ENCODE peak calls at places on chromosomes 5 and 9, in five cellular contexts. T, U, O, N and H are unnamed samples.

GRCh38 chr5:138109463-138110265 is 25.8 kb downstream of the WNT8A start:
- DNase-seq in T (peak), U (no peak), O (no peak), N (no peak), H (no peak)

GRCh38 chr9:130634801-130635200 is 29.6 kb upstream of the PRDM12 start:
- DNase-seq in T (no peak), U (no peak), O (no peak), N (no peak), H (no peak)

GRCh38 chr5:96316017-96316416 is 117.0 kb downstream of the PCSK1 start:
- DNase-seq in T (no peak), U (no peak), O (no peak), N (no peak), H (no peak)

GRCh38 chr9:89505048-89505447 is 7.1 kb upstream of the SEMA4D start:
- DNase-seq in T (no peak), U (no peak), O (no peak), N (no peak), H (no peak)

GRCh38 chr9:3827175-3827574 is 301.4 kb upstream of the RFX3 start:
- DNase-seq in T (no peak), U (no peak), O (no peak), N (no peak), H (no peak)

GRCh38 chr5:374631-375335 is 53.3 kb downstream of the AHRR start:
- DNase-seq in T (no peak), U (no peak), O (peak), N (no peak), H (peak)

GRCh38 chr5:68534131-68534940 is 318.8 kb downstream of the PIK3R1 start:
- DNase-seq in T (peak), U (no peak), O (no peak), N (no peak), H (no peak)

GRCh38 chr5:174556756-174557155 is 167.6 kb upstream of the MSX2 start:
- DNase-seq in T (no peak), U (no peak), O (peak), N (no peak), H (no peak)

GRCh38 chr5:174736351-174736721 is 12.0 kb downstream of the MSX2 start:
- DNase-seq in T (peak), U (peak), O (no peak), N (no peak), H (no peak)

GRCh38 chr5:142840591-142840990 is 70.4 kb downstream of the ARHGAP26 start:
- DNase-seq in T (no peak), U (no peak), O (no peak), N (no peak), H (no peak)

GRCh38 chr5:172720655-172721054 is 50.3 kb downstream of the DUSP1 start:
- DNase-seq in T (no peak), U (no peak), O (no peak), N (no peak), H (no peak)

GRCh38 chr5:176436641-176437040 is 11.5 kb upstream of the FAF2 start:
- DNase-seq in T (peak), U (no peak), O (no peak), N (no peak), H (no peak)

GRCh38 chr5:395921-396714 is 46.9 kb upstream of the EXOC3 start:
- DNase-seq in T (no peak), U (no peak), O (peak), N (no peak), H (peak)

GRCh38 chr5:84017704-84018240 is 297.1 kb upstream of the HAPLN1 start:
- DNase-seq in T (peak), U (no peak), O (no peak), N (no peak), H (no peak)

GRCh38 chr5:51977014-51977413 is 593.8 kb downstream of the ISL1 start:
- DNase-seq in T (no peak), U (no peak), O (no peak), N (no peak), H (no peak)

GRCh38 chr9:6184749-6185645 is 30.6 kb upstream of the IL33 start:
- DNase-seq in T (peak), U (no peak), O (no peak), N (no peak), H (no peak)

GRCh38 chr5:132671000-132671399 is 2.8 kb upstream of the IL4 start:
- DNase-seq in T (no peak), U (no peak), O (no peak), N (no peak), H (no peak)

GRCh38 chr9:78860806-78861475 is 564.0 kb downstream of the PSAT1 start:
- DNase-seq in T (peak), U (peak), O (no peak), N (no peak), H (no peak)

GRCh38 chr5:82720213-82720612 is 357.0 kb downstream of the TMEM167A start:
- DNase-seq in T (no peak), U (no peak), O (no peak), N (peak), H (no peak)

GRCh38 chr9:23829580-23830458 is 3.8 kb upstream of the ELAVL2 start:
- DNase-seq in T (peak), U (no peak), O (no peak), N (peak), H (no peak)

GRCh38 chr5:67301285-67301904 is 104.8 kb upstream of the CD180 start:
- DNase-seq in T (peak), U (peak), O (peak), N (no peak), H (no peak)

GRCh38 chr5:76479973-76480667 is 77.0 kb downstream of the IQGAP2 start:
- DNase-seq in T (no peak), U (no peak), O (no peak), N (no peak), H (no peak)

GRCh38 chr5:14663734-14664269 is 716 bp upstream of the OTULIN start:
- DNase-seq in T (no peak), U (no peak), O (no peak), N (peak), H (no peak)

GRCh38 chr5:72447751-72448150 is 59.5 kb downstream of the ZNF366 start:
- DNase-seq in T (no peak), U (no peak), O (no peak), N (no peak), H (no peak)

GRCh38 chr5:98735806-98736507 is 37.5 kb upstream of the RGMB start:
- DNase-seq in T (peak), U (no peak), O (no peak), N (no peak), H (no peak)

GRCh38 chr5:74415695-74416102 is 224.8 kb downstream of the ENC1 start:
- DNase-seq in T (no peak), U (no peak), O (no peak), N (peak), H (no peak)

GRCh38 chr5:176647870-176648466 is 684 bp downstream of the TSPAN17 start:
- DNase-seq in T (no peak), U (no peak), O (no peak), N (no peak), H (no peak)

GRCh38 chr9:94887721-94888120 is 161.2 kb downstream of the AOPEP start:
- DNase-seq in T (no peak), U (no peak), O (no peak), N (no peak), H (no peak)

GRCh38 chr5:108730617-108731340 is 16.9 kb upstream of the FER start:
- DNase-seq in T (no peak), U (no peak), O (no peak), N (no peak), H (no peak)

GRCh38 chr9:134570151-134570621 is 71.4 kb upstream of the COL5A1 start:
- DNase-seq in T (no peak), U (no peak), O (peak), N (no peak), H (peak)

GRCh38 chr9:92345582-92345981 is 19.8 kb downstream of the CENPP start:
- DNase-seq in T (no peak), U (no peak), O (no peak), N (no peak), H (no peak)

GRCh38 chr9:92341578-92341977 is 15.8 kb downstream of the CENPP start:
- DNase-seq in T (no peak), U (no peak), O (no peak), N (no peak), H (no peak)

GRCh38 chr9:92342825-92343488 is 17.2 kb downstream of the CENPP start:
- DNase-seq in T (peak), U (no peak), O (no peak), N (no peak), H (no peak)
- TF ChIP-seq CTCF in T (no peak), U (no peak), O (no peak), N (no peak), H (peak)

GRCh38 chr9:103397868-103398600 is 402.9 kb downstream of the CYLC2 start:
- DNase-seq in T (peak), U (peak), O (no peak), N (no peak), H (no peak)
- TF ChIP-seq CTCF in T (peak), U (peak), O (no peak), N (peak), H (peak)

GRCh38 chr9:37004424-37004935 is 29.6 kb downstream of the PAX5 start:
- DNase-seq in T (no peak), U (no peak), O (no peak), N (no peak), H (no peak)
- TF ChIP-seq CTCF in T (no peak), U (no peak), O (no peak), N (no peak), H (no peak)

GRCh38 chr9:27165670-27166069 is 56.6 kb downstream of the TEK start:
- DNase-seq in T (no peak), U (no peak), O (no peak), N (no peak), H (no peak)
- TF ChIP-seq CTCF in T (no peak), U (peak), O (no peak), N (no peak), H (no peak)

DNA sequence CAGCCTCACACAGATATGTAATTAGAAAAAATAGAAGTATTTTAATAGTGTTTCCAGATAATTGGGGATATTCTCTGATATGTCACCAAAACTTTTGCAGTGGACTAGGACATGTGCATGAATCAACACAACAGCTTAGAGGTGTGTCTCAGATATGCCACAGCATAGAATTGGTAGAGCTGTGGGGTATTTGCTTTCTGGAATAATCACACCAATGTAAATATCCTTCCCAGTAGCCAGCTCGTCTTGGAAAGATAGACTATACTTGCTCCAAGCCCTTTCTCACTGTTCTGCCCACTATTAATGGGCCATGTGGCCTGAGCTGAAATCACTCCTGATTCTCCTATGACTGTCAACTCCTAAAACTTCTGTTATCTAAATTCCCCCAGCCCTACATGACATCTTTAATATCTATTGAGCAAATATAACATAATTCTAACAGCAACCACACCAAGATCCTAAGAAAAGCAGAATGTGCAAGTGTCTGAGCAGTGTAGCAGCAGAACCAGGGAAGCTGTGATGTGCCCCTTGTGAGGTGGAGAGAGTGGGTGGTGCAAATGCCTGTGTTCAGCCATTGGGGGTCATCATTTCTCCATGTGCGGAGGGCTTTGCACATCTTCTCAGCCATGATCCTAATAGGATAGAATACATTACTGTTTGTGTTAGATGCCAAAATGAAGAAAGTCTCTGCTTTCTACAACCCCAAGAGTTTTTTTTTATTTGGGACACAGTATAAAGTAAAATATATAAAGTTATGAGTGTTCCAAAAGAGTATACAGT is 65.0 kb downstream of the MELK start:
- DNase-seq in T (no peak), U (no peak), O (no peak), N (peak), H (no peak)
- TF ChIP-seq CTCF in T (no peak), U (no peak), O (no peak), N (no peak), H (no peak)

GRCh38 chr5:170301149-170301548 is 3.6 kb upstream of the LCP2 start:
- DNase-seq in T (no peak), U (no peak), O (no peak), N (no peak), H (no peak)

GRCh38 chr5:170301901-170302728 is 4.5 kb upstream of the LCP2 start:
- DNase-seq in T (no peak), U (no peak), O (no peak), N (no peak), H (no peak)

GRCh38 chr5:170303564-170303963 is 6.0 kb upstream of the LCP2 start:
- DNase-seq in T (no peak), U (no peak), O (no peak), N (no peak), H (no peak)

GRCh38 chr5:170305016-170305645 is 7.6 kb upstream of the LCP2 start:
- DNase-seq in T (no peak), U (no peak), O (no peak), N (no peak), H (no peak)

DNA sequence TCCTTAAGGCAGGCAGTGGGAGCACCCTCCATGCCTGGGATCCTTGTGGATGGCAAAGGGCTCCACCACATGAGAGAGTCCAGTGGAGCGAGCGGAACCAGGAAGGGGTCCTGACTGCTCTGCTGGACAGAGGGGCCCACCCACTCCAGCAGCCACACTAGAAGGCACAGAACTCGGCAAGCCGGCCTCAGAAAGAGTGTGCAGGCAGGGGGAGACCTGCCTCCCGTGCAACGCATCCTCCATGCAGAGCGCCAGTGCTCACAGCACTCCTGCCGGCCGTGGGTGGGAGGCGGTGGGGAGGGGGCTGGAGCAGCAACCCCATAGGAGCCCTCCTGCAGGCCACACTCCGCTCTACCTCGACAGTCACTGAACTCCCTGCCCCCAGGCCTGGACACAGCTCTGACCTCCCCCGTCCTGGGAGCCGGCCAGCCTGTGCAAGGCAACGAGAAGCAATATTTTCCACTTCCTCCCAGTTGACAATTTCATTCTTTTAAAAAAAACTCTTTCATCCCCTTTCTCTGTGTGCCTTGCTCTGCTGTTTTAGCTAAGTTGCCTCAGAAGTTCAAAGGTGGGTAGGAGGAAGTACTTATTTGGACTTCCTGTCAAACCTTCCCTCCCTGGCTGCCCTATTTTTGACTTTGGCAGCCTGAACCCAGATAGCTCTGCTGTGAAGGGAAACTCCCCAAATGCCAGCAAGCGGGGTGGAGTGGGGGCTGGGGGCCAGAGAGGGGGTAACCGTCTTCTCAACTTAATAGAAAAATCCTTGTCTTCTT is 5.3 kb upstream of the LCP2 start:
- DNase-seq in T (no peak), U (no peak), O (no peak), N (no peak), H (no peak)
- TF ChIP-seq CTCF in T (no peak), U (no peak), O (no peak), N (no peak), H (no peak)